ENCODE peak calls at places on chromosomes 12 and 14, in nine cellular contexts. J is heart left ventricle, M is tibial nerve, I is breast epithelium, K is A549, H is uterus, O is thyroid gland, U is esophagus muscularis mucosa, W is upper lobe of left lung. Y is an unnamed sample.

GRCh38 chr14:73634333-73634833 is 10.4 kb upstream of the DNAL1 start:
- DNase-seq in J (peak), M (no peak), I (no peak), K (no peak), H (peak), O (peak), U (no peak), W (peak), Y (peak)

GRCh38 chr12:13079440-13079906 is 24.0 kb downstream of the GSG1 start:
- DNase-seq in J (no peak), M (no peak), I (no peak), K (no peak), H (no peak), O (no peak), U (no peak), W (no peak), Y (no peak)

GRCh38 chr12:131140697-131141096 is 187.0 kb downstream of the ADGRD1 start:
- DNase-seq in J (no peak), M (no peak), I (no peak), K (no peak), H (no peak), O (no peak), U (no peak), W (peak), Y (no peak)

GRCh38 chr12:131330106-131330820 is 376.6 kb downstream of the ADGRD1 start:
- DNase-seq in J (no peak), M (no peak), I (no peak), K (no peak), H (no peak), O (no peak), U (peak), W (no peak), Y (no peak)

GRCh38 chr14:97290977-97291376 is 493.8 kb downstream of the VRK1 start:
- DNase-seq in J (no peak), M (no peak), I (no peak), K (no peak), H (no peak), O (no peak), U (no peak), W (no peak), Y (no peak)

GRCh38 chr12:91680864-91681263 is 464.8 kb downstream of the BTG1 start:
- DNase-seq in J (no peak), M (no peak), I (no peak), K (no peak), H (no peak), O (no peak), U (no peak), W (no peak), Y (no peak)

GRCh38 chr12:80580254-80580653 is 127.2 kb upstream of the MYF6 start:
- DNase-seq in J (no peak), M (no peak), I (no peak), K (no peak), H (no peak), O (no peak), U (no peak), W (no peak), Y (no peak)

GRCh38 chr12:62866451-62867082 is 68.4 kb downstream of the PPM1H start:
- DNase-seq in J (no peak), M (no peak), I (no peak), K (peak), H (no peak), O (no peak), U (no peak), W (no peak), Y (no peak)

GRCh38 chr12:97464241-97465011 is 1.8 kb downstream of the RMST start:
- DNase-seq in J (no peak), M (no peak), I (no peak), K (no peak), H (no peak), O (no peak), U (no peak), W (no peak), Y (no peak)

GRCh38 chr14:68546839-68547238 is 246.0 kb downstream of the ZFP36L1 start:
- DNase-seq in J (no peak), M (no peak), I (no peak), K (no peak), H (peak), O (no peak), U (peak), W (no peak), Y (no peak)

GRCh38 chr12:51371295-51371953 is 19.8 kb downstream of the GALNT6 start:
- DNase-seq in J (peak), M (no peak), I (no peak), K (peak), H (peak), O (peak), U (no peak), W (no peak), Y (peak)

GRCh38 chr12:93796719-93797118 is 119.5 kb downstream of the CRADD start:
- DNase-seq in J (no peak), M (no peak), I (no peak), K (no peak), H (no peak), O (no peak), U (no peak), W (no peak), Y (no peak)

GRCh38 chr12:75701859-75702258 is 190.4 kb upstream of the KRR1 start:
- DNase-seq in J (no peak), M (no peak), I (no peak), K (no peak), H (no peak), O (no peak), U (no peak), W (no peak), Y (no peak)
- TF ChIP-seq POLR2A in J (no peak), M (no peak), I (no peak), K (no peak), H (no peak), O (no peak), U (no peak), W (no peak), Y (no peak)

DNA sequence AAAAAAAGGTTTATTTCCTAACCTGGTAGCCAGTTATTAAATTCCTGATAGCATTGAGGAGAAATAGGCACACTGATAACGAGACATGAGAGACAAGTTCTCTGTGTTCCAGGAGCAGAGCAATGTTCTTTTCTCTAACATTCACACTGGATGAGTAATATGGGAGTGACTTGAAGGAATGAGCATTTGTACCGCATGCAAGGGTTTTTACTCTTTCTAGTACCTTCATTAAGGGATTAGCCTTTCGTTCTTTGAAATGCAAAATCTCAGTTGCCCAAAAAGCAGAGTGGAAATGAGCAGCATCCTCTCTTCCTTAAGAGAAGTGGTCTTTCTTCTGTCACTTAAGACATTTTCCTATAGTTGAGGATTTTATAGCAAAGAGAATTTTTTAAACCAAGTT is 54.7 kb downstream of the FGD4 start:
- DNase-seq in J (no peak), M (no peak), I (no peak), K (peak), H (no peak), O (no peak), U (no peak), W (no peak), Y (no peak)
- H3K27ac ChIP-seq in J (peak), M (no peak), I (no peak), K (peak), H (peak), O (no peak), U (peak), W (peak), Y (peak)

DNA sequence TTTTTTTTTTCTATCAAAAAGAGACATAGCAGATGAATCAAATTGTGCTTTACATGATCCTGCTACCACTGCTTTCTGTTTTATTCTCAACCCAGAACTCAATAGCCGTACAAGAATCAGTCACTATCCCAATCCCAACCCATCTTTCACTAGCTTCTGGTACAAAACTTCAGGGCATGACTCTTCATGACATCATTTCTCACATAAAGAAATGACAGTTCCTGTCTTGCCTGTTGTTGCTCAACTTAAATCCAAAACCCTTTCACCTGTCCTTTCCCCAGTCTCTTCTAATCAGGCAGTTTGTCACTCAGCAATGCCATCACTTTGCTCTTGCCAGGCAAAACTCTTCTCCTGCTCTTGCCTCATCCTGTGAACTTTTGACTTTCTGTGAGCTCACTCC is 962.8 kb downstream of the GALC start:
- DNase-seq in J (no peak), M (no peak), I (no peak), K (no peak), H (no peak), O (no peak), U (no peak), W (no peak), Y (no peak)
- TF ChIP-seq POLR2A in J (no peak), M (no peak), I (no peak), K (no peak), H (no peak), O (no peak), U (no peak), W (no peak), Y (no peak)

GRCh38 chr12:108119974-108120862 is 8.9 kb upstream of the WSCD2 start:
- DNase-seq in J (no peak), M (no peak), I (no peak), K (no peak), H (no peak), O (no peak), U (no peak), W (no peak), Y (no peak)
- H3K27ac ChIP-seq in J (no peak), M (no peak), I (no peak), K (no peak), H (peak), O (no peak), U (peak), W (no peak), Y (no peak)

DNA sequence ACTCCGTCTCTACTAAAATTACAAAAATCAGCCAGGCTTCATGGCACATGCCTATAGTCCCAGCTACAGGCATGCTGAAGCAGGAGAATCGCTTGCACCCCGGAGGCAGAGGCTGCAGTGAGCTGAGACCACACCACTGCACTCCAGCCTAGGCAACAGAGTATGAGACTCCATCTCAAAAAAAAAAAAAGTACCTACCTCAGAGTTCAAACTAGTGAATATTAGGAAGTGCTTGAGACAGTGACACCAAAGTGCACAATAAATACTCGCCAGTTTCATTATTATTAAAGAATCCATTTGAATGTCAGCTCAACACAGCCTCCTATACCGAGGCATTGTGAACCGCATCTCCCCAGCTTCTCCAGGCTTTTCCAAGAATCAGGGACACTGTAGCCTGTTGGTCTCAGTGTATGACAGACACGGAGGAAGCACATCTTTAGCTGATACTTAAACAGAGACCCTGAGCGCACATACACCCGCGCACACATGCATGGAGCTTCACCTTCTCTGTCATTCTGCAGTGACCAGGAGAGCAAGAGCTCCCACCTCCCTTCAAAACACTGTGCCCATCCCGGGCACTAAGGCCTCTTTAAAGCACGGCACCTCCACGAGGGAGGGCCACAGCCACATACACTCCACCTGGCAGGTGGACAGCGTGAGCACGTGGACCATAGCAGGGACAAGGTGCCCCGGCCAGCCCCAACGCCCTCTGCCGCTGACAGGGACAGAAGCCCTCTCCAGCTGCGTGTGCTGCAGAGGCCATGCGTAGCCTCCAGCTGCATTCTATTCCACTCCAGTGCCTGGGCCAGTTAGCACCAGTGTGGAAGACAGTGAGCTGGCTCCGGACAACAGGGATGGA is 5.2 kb downstream of the GAPDH start:
- DNase-seq in J (peak), M (no peak), I (no peak), K (peak), H (no peak), O (no peak), U (no peak), W (no peak), Y (no peak)
- TF ChIP-seq POLR2A in J (no peak), M (no peak), I (no peak), K (no peak), H (no peak), O (no peak), U (no peak), W (no peak), Y (no peak)

Y was measured in testis.